ENCODE peak calls at places on chromosomes 16 and 17, in five cellular contexts. N is T-cell; Y is PC-9; W is stimulated activated CD4-positive, alpha-beta T cell treated with anti-CD3 and anti-CD28 coated beads, Interleukin-1b, Interleukin-23, amount 100 ng/mL, for 4 hours; M is NCI-H2081. B is an unnamed sample.

GRCh38 chr16:84598391-84598750 is 19.5 kb downstream of the COTL1 start:
- DNase-seq in M (no peak), Y (no peak), N (no peak), W (no peak), B (no peak)

GRCh38 chr16:23508589-23509440 is 1.5 kb downstream of the GGA2 start:
- DNase-seq in Y (no peak), W (no peak), N (no peak), M (no peak), B (no peak)

GRCh38 chr17:8041249-8041928 is 2.5 kb downstream of the ALOX15B start:
- DNase-seq in Y (peak), M (peak), W (no peak), N (peak), B (peak)

GRCh38 chr16:53945996-53946395 is 242.0 kb downstream of the FTO start:
- DNase-seq in M (peak), Y (peak), W (no peak), N (no peak), B (peak)

GRCh38 chr17:74429604-74430384 is 2.1 kb upstream of the GPRC5C start:
- DNase-seq in N (no peak), M (no peak), W (no peak), Y (no peak), B (no peak)

GRCh38 chr16:31108035-31108793 is at the start of gene BCKDK:
- DNase-seq in W (peak), M (peak), Y (peak), N (peak), B (peak)

GRCh38 chr17:73068322-73069153 is 23.9 kb downstream of the SLC39A11 start:
- DNase-seq in N (no peak), M (no peak), W (no peak), Y (peak), B (peak)

GRCh38 chr16:84700518-84701277 is 898 bp downstream of the USP10 start:
- DNase-seq in W (no peak), Y (peak), M (no peak), N (peak), B (peak)

GRCh38 chr16:10405386-10405939 is 19.6 kb downstream of the ATF7IP2 start:
- DNase-seq in M (no peak), N (no peak), W (no peak), Y (no peak), B (no peak)

GRCh38 chr16:52257534-52257933 is 289.4 kb downstream of the TOX3 start:
- DNase-seq in M (no peak), W (no peak), Y (no peak), N (no peak), B (no peak)

GRCh38 chr17:54307326-54307725 is 484.6 kb downstream of the KIF2B start:
- DNase-seq in Y (no peak), N (no peak), W (no peak), M (no peak), B (no peak)

B was measured in AG20443.